ENCODE peak calls at places on chromosome 1, in eight cellular contexts. One of them, this sample, is unnamed.

GRCh38 chr1:219990782-219991510 is 55.4 kb downstream of the EPRS1 start:
- DNase-seq in astrocyte: peak
- DNase-seq in aorta: no peak
- DNase-seq in thoracic aorta: no peak
- DNase-seq in dorsolateral prefrontal cortex: no peak
- DNase-seq in GM12865: peak
- DNase-seq in astrocyte of the spinal cord: peak
- DNase-seq in fibroblast of pulmonary artery: peak
- DNase-seq in this sample: peak

GRCh38 chr1:174007846-174008245 is 14.3 kb downstream of the RC3H1 start:
- DNase-seq in astrocyte: no peak
- DNase-seq in aorta: no peak
- DNase-seq in thoracic aorta: no peak
- DNase-seq in dorsolateral prefrontal cortex: no peak
- DNase-seq in GM12865: no peak
- DNase-seq in astrocyte of the spinal cord: no peak
- DNase-seq in fibroblast of pulmonary artery: no peak
- DNase-seq in this sample: no peak

GRCh38 chr1:201711811-201712210 is 117.1 kb upstream of the IPO9 start:
- DNase-seq in astrocyte: no peak
- DNase-seq in aorta: no peak
- DNase-seq in thoracic aorta: no peak
- DNase-seq in dorsolateral prefrontal cortex: no peak
- DNase-seq in GM12865: no peak
- DNase-seq in astrocyte of the spinal cord: no peak
- DNase-seq in fibroblast of pulmonary artery: no peak
- DNase-seq in this sample: no peak

GRCh38 chr1:222665964-222666363 is 46.3 kb downstream of the AIDA start:
- DNase-seq in astrocyte: no peak
- DNase-seq in aorta: no peak
- DNase-seq in thoracic aorta: no peak
- DNase-seq in dorsolateral prefrontal cortex: no peak
- DNase-seq in GM12865: no peak
- DNase-seq in astrocyte of the spinal cord: no peak
- DNase-seq in fibroblast of pulmonary artery: no peak
- DNase-seq in this sample: no peak

GRCh38 chr1:180098242-180098995 is 56.2 kb upstream of the QSOX1 start:
- DNase-seq in astrocyte: peak
- DNase-seq in aorta: no peak
- DNase-seq in thoracic aorta: no peak
- DNase-seq in dorsolateral prefrontal cortex: no peak
- DNase-seq in GM12865: no peak
- DNase-seq in astrocyte of the spinal cord: peak
- DNase-seq in fibroblast of pulmonary artery: peak
- DNase-seq in this sample: no peak

GRCh38 chr1:41767534-41767933 is 151.2 kb downstream of the HIVEP3 start:
- DNase-seq in astrocyte: no peak
- DNase-seq in aorta: no peak
- DNase-seq in thoracic aorta: no peak
- DNase-seq in dorsolateral prefrontal cortex: no peak
- DNase-seq in GM12865: no peak
- DNase-seq in astrocyte of the spinal cord: no peak
- DNase-seq in fibroblast of pulmonary artery: peak
- DNase-seq in this sample: no peak

GRCh38 chr1:100115524-100115923 is 17.2 kb downstream of the SASS6 start:
- DNase-seq in astrocyte: no peak
- DNase-seq in aorta: no peak
- DNase-seq in thoracic aorta: no peak
- DNase-seq in dorsolateral prefrontal cortex: no peak
- DNase-seq in GM12865: no peak
- DNase-seq in astrocyte of the spinal cord: no peak
- DNase-seq in fibroblast of pulmonary artery: no peak
- DNase-seq in this sample: no peak

GRCh38 chr1:239527046-239527693 is 140.8 kb downstream of the CHRM3 start:
- DNase-seq in astrocyte: no peak
- DNase-seq in aorta: no peak
- DNase-seq in thoracic aorta: no peak
- DNase-seq in dorsolateral prefrontal cortex: no peak
- DNase-seq in GM12865: no peak
- DNase-seq in astrocyte of the spinal cord: no peak
- DNase-seq in fibroblast of pulmonary artery: no peak
- DNase-seq in this sample: no peak

GRCh38 chr1:226723640-226724532 is 15.2 kb downstream of the ITPKB start:
- DNase-seq in astrocyte: peak
- DNase-seq in aorta: no peak
- DNase-seq in thoracic aorta: no peak
- DNase-seq in dorsolateral prefrontal cortex: no peak
- DNase-seq in GM12865: no peak
- DNase-seq in astrocyte of the spinal cord: peak
- DNase-seq in fibroblast of pulmonary artery: peak
- DNase-seq in this sample: no peak

GRCh38 chr1:230713915-230714764 is at the start of gene AGT:
- DNase-seq in astrocyte: peak
- DNase-seq in aorta: peak
- DNase-seq in thoracic aorta: peak
- DNase-seq in dorsolateral prefrontal cortex: peak
- DNase-seq in GM12865: no peak
- DNase-seq in astrocyte of the spinal cord: peak
- DNase-seq in fibroblast of pulmonary artery: peak
- DNase-seq in this sample: no peak

GRCh38 chr1:165883056-165883455 is 55.6 kb downstream of the UCK2 start:
- DNase-seq in astrocyte: peak
- DNase-seq in aorta: no peak
- DNase-seq in thoracic aorta: no peak
- DNase-seq in dorsolateral prefrontal cortex: no peak
- DNase-seq in GM12865: peak
- DNase-seq in astrocyte of the spinal cord: no peak
- DNase-seq in fibroblast of pulmonary artery: no peak
- DNase-seq in this sample: no peak

GRCh38 chr1:156480411-156481192 is 20.0 kb downstream of the MEF2D start:
- DNase-seq in astrocyte: no peak
- DNase-seq in aorta: peak
- DNase-seq in thoracic aorta: no peak
- DNase-seq in dorsolateral prefrontal cortex: peak
- DNase-seq in GM12865: peak
- DNase-seq in astrocyte of the spinal cord: peak
- DNase-seq in fibroblast of pulmonary artery: no peak
- DNase-seq in this sample: peak

GRCh38 chr1:24557711-24558121 is 1.8 kb downstream of the NCMAP start:
- DNase-seq in astrocyte: no peak
- DNase-seq in aorta: no peak
- DNase-seq in thoracic aorta: no peak
- DNase-seq in dorsolateral prefrontal cortex: no peak
- DNase-seq in GM12865: no peak
- DNase-seq in astrocyte of the spinal cord: no peak
- DNase-seq in fibroblast of pulmonary artery: no peak
- DNase-seq in this sample: no peak

GRCh38 chr1:205530116-205530515 is 25.6 kb downstream of the CDK18 start:
- DNase-seq in astrocyte: no peak
- DNase-seq in aorta: no peak
- DNase-seq in thoracic aorta: no peak
- DNase-seq in dorsolateral prefrontal cortex: no peak
- DNase-seq in GM12865: no peak
- DNase-seq in astrocyte of the spinal cord: no peak
- DNase-seq in fibroblast of pulmonary artery: no peak
- DNase-seq in this sample: no peak

GRCh38 chr1:205528446-205528886 is 24.0 kb downstream of the CDK18 start:
- DNase-seq in astrocyte: no peak
- DNase-seq in aorta: no peak
- DNase-seq in thoracic aorta: no peak
- DNase-seq in dorsolateral prefrontal cortex: no peak
- DNase-seq in GM12865: no peak
- DNase-seq in astrocyte of the spinal cord: no peak
- DNase-seq in fibroblast of pulmonary artery: no peak
- DNase-seq in this sample: no peak

GRCh38 chr1:205527931-205528330 is 23.5 kb downstream of the CDK18 start:
- DNase-seq in astrocyte: no peak
- DNase-seq in aorta: no peak
- DNase-seq in thoracic aorta: no peak
- DNase-seq in dorsolateral prefrontal cortex: no peak
- DNase-seq in GM12865: no peak
- DNase-seq in astrocyte of the spinal cord: no peak
- DNase-seq in fibroblast of pulmonary artery: no peak
- DNase-seq in this sample: no peak

GRCh38 chr1:205531191-205532025 is 26.9 kb downstream of the CDK18 start:
- DNase-seq in astrocyte: no peak
- DNase-seq in aorta: peak
- DNase-seq in thoracic aorta: no peak
- DNase-seq in dorsolateral prefrontal cortex: no peak
- DNase-seq in GM12865: no peak
- DNase-seq in astrocyte of the spinal cord: no peak
- DNase-seq in fibroblast of pulmonary artery: no peak
- DNase-seq in this sample: no peak

GRCh38 chr1:205528887-205529825 is 24.7 kb downstream of the CDK18 start:
- DNase-seq in astrocyte: no peak
- DNase-seq in aorta: peak
- DNase-seq in thoracic aorta: no peak
- DNase-seq in dorsolateral prefrontal cortex: peak
- DNase-seq in GM12865: peak
- DNase-seq in astrocyte of the spinal cord: peak
- DNase-seq in fibroblast of pulmonary artery: peak
- DNase-seq in this sample: peak
- H3K4me3 ChIP-seq in astrocyte: peak
- H3K4me3 ChIP-seq in aorta: no peak
- H3K4me3 ChIP-seq in thoracic aorta: peak
- H3K4me3 ChIP-seq in dorsolateral prefrontal cortex: peak
- H3K4me3 ChIP-seq in GM12865: no peak
- H3K4me3 ChIP-seq in astrocyte of the spinal cord: peak
- H3K4me3 ChIP-seq in fibroblast of pulmonary artery: peak
- H3K4me3 ChIP-seq in this sample: no peak

GRCh38 chr1:76209648-76210047 is 135.1 kb downstream of the ST6GALNAC3 start:
- DNase-seq in astrocyte: no peak
- DNase-seq in aorta: no peak
- DNase-seq in thoracic aorta: no peak
- DNase-seq in dorsolateral prefrontal cortex: no peak
- DNase-seq in GM12865: no peak
- DNase-seq in astrocyte of the spinal cord: no peak
- DNase-seq in fibroblast of pulmonary artery: no peak
- DNase-seq in this sample: no peak
- H3K4me3 ChIP-seq in astrocyte: no peak
- H3K4me3 ChIP-seq in aorta: no peak
- H3K4me3 ChIP-seq in thoracic aorta: no peak
- H3K4me3 ChIP-seq in dorsolateral prefrontal cortex: no peak
- H3K4me3 ChIP-seq in GM12865: no peak
- H3K4me3 ChIP-seq in astrocyte of the spinal cord: no peak
- H3K4me3 ChIP-seq in fibroblast of pulmonary artery: no peak
- H3K4me3 ChIP-seq in this sample: no peak

DNA sequence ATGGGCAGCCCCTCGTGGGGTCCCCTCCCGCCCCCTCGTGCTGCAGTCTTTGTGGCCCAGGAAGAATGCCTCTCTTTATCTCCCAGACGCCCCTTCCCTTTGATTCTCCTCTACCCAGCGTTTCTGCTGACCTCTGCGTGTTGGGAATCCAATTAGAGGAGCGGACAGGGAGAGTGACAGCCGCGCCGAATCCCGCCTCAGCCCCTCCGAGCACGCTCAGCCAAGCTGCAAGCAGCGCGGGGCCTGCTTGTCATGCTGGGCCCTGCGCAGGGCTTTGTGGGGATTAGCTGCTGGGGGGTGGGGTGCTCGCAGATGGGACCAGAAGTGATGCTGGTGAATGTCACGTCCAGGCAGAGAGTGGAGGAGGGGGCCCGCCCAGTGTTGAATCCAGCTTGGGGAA is 91.1 kb downstream of the EPHB2 start:
- DNase-seq in astrocyte: no peak
- DNase-seq in aorta: no peak
- DNase-seq in thoracic aorta: no peak
- DNase-seq in dorsolateral prefrontal cortex: no peak
- DNase-seq in GM12865: no peak
- DNase-seq in astrocyte of the spinal cord: no peak
- DNase-seq in fibroblast of pulmonary artery: no peak
- DNase-seq in this sample: no peak
- H3K4me3 ChIP-seq in astrocyte: no peak
- H3K4me3 ChIP-seq in aorta: no peak
- H3K4me3 ChIP-seq in thoracic aorta: no peak
- H3K4me3 ChIP-seq in dorsolateral prefrontal cortex: no peak
- H3K4me3 ChIP-seq in GM12865: no peak
- H3K4me3 ChIP-seq in astrocyte of the spinal cord: no peak
- H3K4me3 ChIP-seq in fibroblast of pulmonary artery: no peak
- H3K4me3 ChIP-seq in this sample: no peak

DNA sequence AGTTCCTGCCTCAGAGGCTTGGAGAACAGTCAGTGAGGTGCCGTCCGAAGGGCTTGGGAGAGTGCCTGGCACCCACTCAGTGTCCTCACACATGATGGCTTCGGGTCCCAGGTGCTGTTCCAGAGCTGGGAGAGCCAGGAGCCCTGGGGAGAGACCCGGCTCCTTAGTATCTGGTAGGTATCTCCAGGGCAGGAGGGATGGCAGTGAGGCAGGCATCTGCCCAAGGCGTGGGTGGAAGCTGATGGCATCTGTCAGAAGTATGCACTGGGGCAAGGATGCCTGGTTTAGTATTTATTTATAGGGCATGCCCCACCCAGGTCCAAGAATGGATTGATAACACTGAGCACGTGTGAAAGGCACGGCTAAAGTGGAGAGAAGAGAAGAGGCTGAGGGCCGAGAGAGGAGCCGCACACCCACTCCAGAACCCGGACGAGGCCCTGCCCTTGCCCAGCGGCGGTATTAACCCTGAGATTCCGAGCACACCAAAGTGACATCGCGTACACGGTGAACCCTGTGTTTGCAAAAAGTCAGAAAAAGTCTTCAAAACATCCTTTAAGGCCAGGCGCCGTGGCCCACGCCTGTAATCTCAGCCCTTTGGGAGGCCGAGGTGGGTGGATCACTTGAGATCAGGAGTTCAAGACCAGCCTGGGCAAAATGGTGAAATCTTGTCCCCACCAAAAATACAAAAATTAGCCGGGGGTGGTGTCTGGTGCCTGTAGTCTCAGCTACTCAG is 2.4 kb downstream of the TP73 start:
- DNase-seq in astrocyte: no peak
- DNase-seq in aorta: peak
- DNase-seq in thoracic aorta: no peak
- DNase-seq in dorsolateral prefrontal cortex: no peak
- DNase-seq in GM12865: no peak
- DNase-seq in astrocyte of the spinal cord: no peak
- DNase-seq in fibroblast of pulmonary artery: no peak
- DNase-seq in this sample: no peak
- H3K4me3 ChIP-seq in astrocyte: no peak
- H3K4me3 ChIP-seq in aorta: no peak
- H3K4me3 ChIP-seq in thoracic aorta: no peak
- H3K4me3 ChIP-seq in dorsolateral prefrontal cortex: no peak
- H3K4me3 ChIP-seq in GM12865: peak
- H3K4me3 ChIP-seq in astrocyte of the spinal cord: no peak
- H3K4me3 ChIP-seq in fibroblast of pulmonary artery: no peak
- H3K4me3 ChIP-seq in this sample: no peak

GRCh38 chr1:157968951-157969350 is 24.5 kb upstream of the KIRREL1 start:
- DNase-seq in astrocyte: peak
- DNase-seq in aorta: no peak
- DNase-seq in thoracic aorta: no peak
- DNase-seq in dorsolateral prefrontal cortex: no peak
- DNase-seq in GM12865: no peak
- DNase-seq in astrocyte of the spinal cord: peak
- DNase-seq in fibroblast of pulmonary artery: peak
- DNase-seq in this sample: no peak
- H3K4me3 ChIP-seq in astrocyte: no peak
- H3K4me3 ChIP-seq in aorta: no peak
- H3K4me3 ChIP-seq in thoracic aorta: no peak
- H3K4me3 ChIP-seq in dorsolateral prefrontal cortex: no peak
- H3K4me3 ChIP-seq in GM12865: no peak
- H3K4me3 ChIP-seq in astrocyte of the spinal cord: no peak
- H3K4me3 ChIP-seq in fibroblast of pulmonary artery: no peak
- H3K4me3 ChIP-seq in this sample: no peak

This sample was measured in Jurkat, Clone E6-1.